ENCODE peak calls at places on chromosomes 11 and 22, in nine cellular contexts. P is body of pancreas, D is neural progenitor cell, E is SK-N-SH, L is lower lobe of right lung, V is cardiac muscle cell, U is kidney, F is adrenal gland, I is left ventricle myocardium inferior. H is an unnamed sample.

GRCh38 chr22:31826443-31826842 is 72.6 kb downstream of the DEPDC5 start:
- DNase-seq in E (no peak), F (no peak), D (no peak), P (no peak), I (no peak), V (no peak), U (no peak), L (no peak), H (no peak)

GRCh38 chr11:35953081-35953480 is 9.2 kb downstream of the LDLRAD3 start:
- DNase-seq in D (no peak), L (no peak), F (peak; percentile 76), U (peak; percentile 75), V (no peak), I (no peak), E (peak; percentile 56), P (no peak), H (no peak)

GRCh38 chr22:43293661-43294392 is 49.3 kb downstream of the SCUBE1 start:
- DNase-seq in D (peak; percentile 26), V (no peak), F (peak; percentile 83), I (no peak), P (no peak), E (no peak), U (no peak), L (peak; percentile 76), H (no peak)

GRCh38 chr11:7596975-7597391 is 76.3 kb downstream of the CYB5R2 start:
- DNase-seq in D (no peak), F (no peak), E (no peak), P (no peak), I (no peak), U (no peak), V (no peak), L (no peak), H (no peak)

GRCh38 chr11:68552542-68552941 is 92.0 kb downstream of the PPP6R3 start:
- DNase-seq in L (no peak), E (no peak), D (no peak), P (no peak), I (no peak), F (no peak), U (no peak), V (no peak), H (no peak)

GRCh38 chr11:113286509-113287497 is 27.6 kb upstream of the TTC12 start:
- DNase-seq in D (no peak), I (no peak), F (no peak), V (no peak), P (no peak), U (no peak), E (no peak), L (no peak), H (no peak)

GRCh38 chr22:46241397-46242007 is 8.6 kb downstream of the CDPF1 start:
- DNase-seq in L (no peak), D (no peak), E (peak; percentile 85), V (no peak), P (no peak), I (no peak), F (peak; percentile 76), U (no peak), H (no peak)

GRCh38 chr22:23790819-23791736 is 4.3 kb downstream of the SMARCB1 start:
- DNase-seq in V (no peak), F (no peak), E (peak; percentile 79), P (no peak), I (peak; percentile 69), U (peak; percentile 71), L (peak; percentile 26), D (no peak), H (no peak)

GRCh38 chr11:125455851-125456250 is 40.2 kb downstream of the FEZ1 start:
- DNase-seq in U (no peak), E (no peak), P (no peak), L (no peak), V (no peak), I (no peak), D (no peak), F (no peak), H (no peak)

GRCh38 chr22:46043816-46044717 is 67.1 kb upstream of the WNT7B start:
- DNase-seq in D (no peak), E (no peak), F (no peak), I (peak; percentile 41), P (peak; percentile 62), U (peak; percentile 84), V (no peak), L (peak; percentile 60), H (no peak)

GRCh38 chr11:133269272-133269671 is 263.0 kb downstream of the OPCML start:
- DNase-seq in D (no peak), I (no peak), P (no peak), L (no peak), F (no peak), U (no peak), E (no peak), V (no peak), H (no peak)

GRCh38 chr11:65803797-65804492 is 17.1 kb downstream of the OVOL1 start:
- DNase-seq in V (no peak), L (no peak), P (no peak), U (no peak), I (no peak), D (no peak), F (no peak), E (no peak), H (no peak)

GRCh38 chr11:79174045-79175008 is 266.5 kb downstream of the TENM4 start:
- DNase-seq in E (no peak), I (no peak), P (no peak), D (peak; percentile 41), L (no peak), F (no peak), U (no peak), V (no peak), H (no peak)

DNA sequence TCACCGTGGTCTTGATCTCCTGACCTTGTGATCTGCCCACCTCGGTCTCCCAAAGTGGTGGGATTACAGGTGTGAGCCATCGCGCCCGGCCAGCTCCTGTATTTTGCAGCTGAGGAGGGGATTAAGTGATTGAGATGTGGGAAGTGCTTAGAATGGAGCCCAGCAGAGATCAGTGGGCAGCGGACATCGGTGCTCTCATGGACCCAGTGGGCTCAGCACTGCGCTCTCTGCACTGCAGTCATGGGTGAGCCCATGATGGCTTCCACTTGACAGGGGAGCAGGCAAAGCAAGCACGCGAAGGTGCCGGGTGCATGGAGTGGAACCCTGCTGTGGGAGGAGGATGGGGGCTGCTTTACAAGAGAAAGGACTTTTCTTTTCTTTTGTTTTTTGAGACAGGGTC is 9.1 kb upstream of the CCDC88B start:
- DNase-seq in I (no peak), V (no peak), D (no peak), P (no peak), U (no peak), L (no peak), E (no peak), F (no peak), H (no peak)
- H3K9me3 ChIP-seq in I (peaks cover 6% of the 10 kb centered on the region), V (no peaks in the 10 kb centered on the region), D (no peaks in the 10 kb centered on the region), P (no peaks in the 10 kb centered on the region), U (no peaks in the 10 kb centered on the region), L (no peaks in the 10 kb centered on the region), E (no peaks in the 10 kb centered on the region), F (no peaks in the 10 kb centered on the region), H (no peaks in the 10 kb centered on the region)

DNA sequence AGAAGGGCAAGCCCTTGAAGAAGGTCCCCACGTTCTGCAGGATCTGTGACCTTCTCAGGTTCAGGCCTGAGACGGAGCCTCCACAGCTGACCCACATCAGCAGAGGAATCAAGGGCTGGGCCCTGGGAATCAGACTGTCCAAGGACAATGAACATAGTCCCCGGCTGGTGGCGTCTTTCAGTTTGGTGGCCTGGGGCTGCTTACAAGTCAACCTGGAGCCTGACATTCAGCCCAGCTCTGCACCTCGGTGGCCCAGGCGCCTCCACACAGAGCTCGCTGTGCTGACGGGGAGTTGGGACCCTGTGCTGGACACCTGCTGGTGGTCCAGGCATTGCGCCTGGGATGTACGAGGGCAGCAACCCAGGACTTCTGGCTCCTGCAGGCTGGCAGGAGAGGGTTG is 523.5 kb downstream of the TBC1D22A start:
- DNase-seq in E (no peak), V (no peak), U (peak; percentile 69), L (no peak), F (no peak), I (no peak), D (no peak), P (no peak), H (no peak)
- H3K9me3 ChIP-seq in E (no peaks in the 10 kb centered on the region), V (no peaks in the 10 kb centered on the region), U (no peaks in the 10 kb centered on the region), L (no peaks in the 10 kb centered on the region), F (no peaks in the 10 kb centered on the region), I (no peaks in the 10 kb centered on the region), D (no peaks in the 10 kb centered on the region), P (no peaks in the 10 kb centered on the region), H (no peaks in the 10 kb centered on the region)

GRCh38 chr22:49106136-49106930 is 721.3 kb downstream of the BRD1 start:
- DNase-seq in L (no peak), V (no peak), U (peak; percentile 49), F (no peak), P (no peak), I (no peak), E (no peak), D (peak; percentile 20), H (no peak)

GRCh38 chr22:49104434-49104833 is 723.2 kb downstream of the BRD1 start:
- DNase-seq in V (no peak), D (no peak), U (no peak), L (no peak), P (no peak), F (no peak), E (no peak), I (no peak), H (no peak)

GRCh38 chr22:49108636-49109315 is 718.9 kb downstream of the BRD1 start:
- DNase-seq in U (peak; percentile 69), D (no peak), P (no peak), V (no peak), E (no peak), L (no peak), I (no peak), F (no peak), H (no peak)

GRCh38 chr22:49107961-49108530 is 719.6 kb downstream of the BRD1 start:
- DNase-seq in P (no peak), F (no peak), D (no peak), U (peak; percentile 57), I (no peak), E (no peak), V (no peak), L (no peak), H (no peak)

DNA sequence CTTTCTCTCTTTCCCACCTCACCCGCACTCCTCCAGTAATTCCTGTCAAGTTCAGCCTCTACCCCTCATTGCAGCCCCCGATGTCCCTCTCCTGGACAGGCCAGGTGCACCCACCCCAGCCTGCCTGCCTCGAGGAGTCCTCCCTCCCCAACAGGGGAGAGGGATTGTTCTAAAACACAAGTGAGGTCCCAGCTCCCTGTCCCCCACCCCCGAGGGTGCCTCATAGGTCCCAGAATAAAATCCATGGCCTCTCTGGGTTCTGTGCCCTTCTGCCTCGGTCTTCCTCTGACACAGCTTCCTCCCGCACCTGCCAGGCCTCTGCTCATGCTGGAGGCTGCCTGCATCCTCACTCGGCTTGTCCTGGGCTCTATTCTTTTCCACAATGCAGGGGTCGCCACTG is 720.1 kb downstream of the BRD1 start:
- DNase-seq in E (no peak), V (no peak), U (peak; percentile 32), D (no peak), F (no peak), L (no peak), I (no peak), P (no peak), H (no peak)
- H3K9me3 ChIP-seq in E (no peaks in the 10 kb centered on the region), V (no peaks in the 10 kb centered on the region), U (no peaks in the 10 kb centered on the region), D (no peaks in the 10 kb centered on the region), F (no peaks in the 10 kb centered on the region), L (no peaks in the 10 kb centered on the region), I (no peaks in the 10 kb centered on the region), P (no peaks in the 10 kb centered on the region), H (no peaks in the 10 kb centered on the region)

DNA sequence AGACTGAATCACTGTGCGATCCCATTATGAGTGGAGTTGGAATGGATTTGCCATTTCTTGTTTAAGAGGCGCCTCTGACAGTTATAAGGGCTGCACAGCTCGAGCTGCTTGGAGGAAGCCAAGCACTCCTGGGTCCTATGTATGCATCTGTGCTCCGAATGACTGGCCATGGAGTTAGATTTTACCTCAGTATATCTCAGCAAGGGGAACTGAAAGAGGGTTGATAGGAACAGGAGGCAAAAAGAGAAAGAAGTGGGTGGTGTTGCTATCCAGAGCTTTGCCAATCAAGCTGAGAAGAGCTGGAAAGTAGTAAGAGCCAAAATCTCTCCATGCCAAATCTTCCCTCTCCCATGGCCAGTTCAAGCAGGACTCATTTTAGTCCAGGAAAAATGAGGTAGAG is 632.0 kb upstream of the KIRREL3 start:
- DNase-seq in U (no peak), P (no peak), V (no peak), F (no peak), I (no peak), E (no peak), D (no peak), L (no peak), H (no peak)
- H3K9me3 ChIP-seq in U (no peaks in the 10 kb centered on the region), P (no peaks in the 10 kb centered on the region), V (no peaks in the 10 kb centered on the region), F (no peaks in the 10 kb centered on the region), I (no peaks in the 10 kb centered on the region), E (no peaks in the 10 kb centered on the region), D (no peaks in the 10 kb centered on the region), L (no peaks in the 10 kb centered on the region), H (no peaks in the 10 kb centered on the region)

H was measured in thoracic aorta.